ENCODE peak calls at places on chromosome 16, in six cellular contexts. One of them, this sample, is unnamed.

GRCh38 chr16:89175280-89176146 is 4.0 kb downstream of the CDH15 start:
- DNase-seq in AML-193: no peak
- DNase-seq in lung: no peak
- DNase-seq in H7: no peak
- DNase-seq in heart left ventricle: no peak
- DNase-seq in stimulated activated CD4-positive, alpha-beta T cell treated with anti-CD3 and anti-CD28 coated beads, Interleukin-1b, Interleukin-23, amount 100 ng/mL, for 1 hour: no peak
- DNase-seq in this sample: no peak

GRCh38 chr16:83954577-83955016 is 1.6 kb downstream of the OSGIN1 start:
- DNase-seq in AML-193: no peak
- DNase-seq in lung: peak; percentile 79
- DNase-seq in H7: peak; percentile 61
- DNase-seq in heart left ventricle: peak; percentile 66
- DNase-seq in stimulated activated CD4-positive, alpha-beta T cell treated with anti-CD3 and anti-CD28 coated beads, Interleukin-1b, Interleukin-23, amount 100 ng/mL, for 1 hour: no peak
- DNase-seq in this sample: peak; percentile 62

GRCh38 chr16:10971560-10971961 is 27.2 kb downstream of the CLEC16A start:
- DNase-seq in AML-193: peak; percentile 48
- DNase-seq in lung: peak; percentile 43
- DNase-seq in H7: peak; percentile 77
- DNase-seq in heart left ventricle: peak; percentile 41
- DNase-seq in stimulated activated CD4-positive, alpha-beta T cell treated with anti-CD3 and anti-CD28 coated beads, Interleukin-1b, Interleukin-23, amount 100 ng/mL, for 1 hour: no peak
- DNase-seq in this sample: no peak

GRCh38 chr16:76114681-76115080 is 162.5 kb upstream of the CNTNAP4 start:
- DNase-seq in AML-193: peak; percentile 60
- DNase-seq in lung: no peak
- DNase-seq in H7: no peak
- DNase-seq in heart left ventricle: no peak
- DNase-seq in stimulated activated CD4-positive, alpha-beta T cell treated with anti-CD3 and anti-CD28 coated beads, Interleukin-1b, Interleukin-23, amount 100 ng/mL, for 1 hour: no peak
- DNase-seq in this sample: no peak

GRCh38 chr16:47049901-47050583 is 76.6 kb upstream of the DNAJA2 start:
- DNase-seq in AML-193: no peak
- DNase-seq in lung: no peak
- DNase-seq in H7: peak; percentile 55
- DNase-seq in heart left ventricle: no peak
- DNase-seq in stimulated activated CD4-positive, alpha-beta T cell treated with anti-CD3 and anti-CD28 coated beads, Interleukin-1b, Interleukin-23, amount 100 ng/mL, for 1 hour: no peak
- DNase-seq in this sample: no peak

GRCh38 chr16:15739940-15740339 is 89.9 kb downstream of the NDE1 start:
- DNase-seq in AML-193: no peak
- DNase-seq in lung: no peak
- DNase-seq in H7: no peak
- DNase-seq in heart left ventricle: no peak
- DNase-seq in stimulated activated CD4-positive, alpha-beta T cell treated with anti-CD3 and anti-CD28 coated beads, Interleukin-1b, Interleukin-23, amount 100 ng/mL, for 1 hour: no peak
- DNase-seq in this sample: no peak

GRCh38 chr16:1784977-1785845 is 2.5 kb downstream of the NUBP2 start:
- DNase-seq in AML-193: no peak
- DNase-seq in lung: no peak
- DNase-seq in H7: peak; percentile 34
- DNase-seq in heart left ventricle: peak; percentile 27
- DNase-seq in stimulated activated CD4-positive, alpha-beta T cell treated with anti-CD3 and anti-CD28 coated beads, Interleukin-1b, Interleukin-23, amount 100 ng/mL, for 1 hour: no peak
- DNase-seq in this sample: peak; percentile 25

GRCh38 chr16:85321856-85322271 is 209.6 kb upstream of the CIBAR2 start:
- DNase-seq in AML-193: no peak
- DNase-seq in lung: peak; percentile 80
- DNase-seq in H7: no peak
- DNase-seq in heart left ventricle: peak; percentile 97
- DNase-seq in stimulated activated CD4-positive, alpha-beta T cell treated with anti-CD3 and anti-CD28 coated beads, Interleukin-1b, Interleukin-23, amount 100 ng/mL, for 1 hour: no peak
- DNase-seq in this sample: peak; percentile 83

GRCh38 chr16:57307365-57307764 is 22.9 kb upstream of the PLLP start:
- DNase-seq in AML-193: no peak
- DNase-seq in lung: no peak
- DNase-seq in H7: no peak
- DNase-seq in heart left ventricle: no peak
- DNase-seq in stimulated activated CD4-positive, alpha-beta T cell treated with anti-CD3 and anti-CD28 coated beads, Interleukin-1b, Interleukin-23, amount 100 ng/mL, for 1 hour: no peak
- DNase-seq in this sample: no peak

GRCh38 chr16:88561485-88562369 is 8.5 kb upstream of the ZC3H18 start:
- DNase-seq in AML-193: peak; percentile 17
- DNase-seq in lung: peak; percentile 60
- DNase-seq in H7: peak; percentile 94
- DNase-seq in heart left ventricle: peak; percentile 44
- DNase-seq in stimulated activated CD4-positive, alpha-beta T cell treated with anti-CD3 and anti-CD28 coated beads, Interleukin-1b, Interleukin-23, amount 100 ng/mL, for 1 hour: peak; percentile 18
- DNase-seq in this sample: peak; percentile 48

GRCh38 chr16:26985100-26986065 is 81.3 kb upstream of the C16orf82 start:
- DNase-seq in AML-193: no peak
- DNase-seq in lung: no peak
- DNase-seq in H7: peak; percentile 27
- DNase-seq in heart left ventricle: no peak
- DNase-seq in stimulated activated CD4-positive, alpha-beta T cell treated with anti-CD3 and anti-CD28 coated beads, Interleukin-1b, Interleukin-23, amount 100 ng/mL, for 1 hour: no peak
- DNase-seq in this sample: no peak

GRCh38 chr16:6735631-6736030 is 597.0 kb upstream of the RBFOX1 start:
- DNase-seq in AML-193: no peak
- DNase-seq in lung: no peak
- DNase-seq in H7: no peak
- DNase-seq in heart left ventricle: no peak
- DNase-seq in stimulated activated CD4-positive, alpha-beta T cell treated with anti-CD3 and anti-CD28 coated beads, Interleukin-1b, Interleukin-23, amount 100 ng/mL, for 1 hour: no peak
- DNase-seq in this sample: no peak

GRCh38 chr16:69924777-69925191 is 26.4 kb upstream of the CLEC18A start:
- DNase-seq in AML-193: no peak
- DNase-seq in lung: no peak
- DNase-seq in H7: peak; percentile 73
- DNase-seq in heart left ventricle: peak; percentile 80
- DNase-seq in stimulated activated CD4-positive, alpha-beta T cell treated with anti-CD3 and anti-CD28 coated beads, Interleukin-1b, Interleukin-23, amount 100 ng/mL, for 1 hour: no peak
- DNase-seq in this sample: no peak

GRCh38 chr16:22675745-22676540 is 138.0 kb upstream of the HS3ST2 start:
- DNase-seq in AML-193: no peak
- DNase-seq in lung: no peak
- DNase-seq in H7: no peak
- DNase-seq in heart left ventricle: no peak
- DNase-seq in stimulated activated CD4-positive, alpha-beta T cell treated with anti-CD3 and anti-CD28 coated beads, Interleukin-1b, Interleukin-23, amount 100 ng/mL, for 1 hour: no peak
- DNase-seq in this sample: no peak

GRCh38 chr16:78140818-78141466 is 41.5 kb downstream of the WWOX start:
- DNase-seq in AML-193: no peak
- DNase-seq in lung: no peak
- DNase-seq in H7: no peak
- DNase-seq in heart left ventricle: no peak
- DNase-seq in stimulated activated CD4-positive, alpha-beta T cell treated with anti-CD3 and anti-CD28 coated beads, Interleukin-1b, Interleukin-23, amount 100 ng/mL, for 1 hour: no peak
- DNase-seq in this sample: no peak

GRCh38 chr16:57371494-57372371 is 557 bp upstream of the CX3CL1 start:
- DNase-seq in AML-193: no peak
- DNase-seq in lung: no peak
- DNase-seq in H7: peak; percentile 28
- DNase-seq in heart left ventricle: no peak
- DNase-seq in stimulated activated CD4-positive, alpha-beta T cell treated with anti-CD3 and anti-CD28 coated beads, Interleukin-1b, Interleukin-23, amount 100 ng/mL, for 1 hour: no peak
- DNase-seq in this sample: no peak

GRCh38 chr16:67882374-67883145 is 2.1 kb upstream of the NRN1L start:
- DNase-seq in AML-193: no peak
- DNase-seq in lung: no peak
- DNase-seq in H7: peak; percentile 30
- DNase-seq in heart left ventricle: peak; percentile 88
- DNase-seq in stimulated activated CD4-positive, alpha-beta T cell treated with anti-CD3 and anti-CD28 coated beads, Interleukin-1b, Interleukin-23, amount 100 ng/mL, for 1 hour: no peak
- DNase-seq in this sample: no peak

GRCh38 chr16:88706288-88706964 is at the start of the genes CTU2 and RNF166:
- DNase-seq in AML-193: peak; percentile 74
- DNase-seq in lung: peak; percentile 87
- DNase-seq in H7: peak; percentile 100
- DNase-seq in heart left ventricle: peak; percentile 95
- DNase-seq in stimulated activated CD4-positive, alpha-beta T cell treated with anti-CD3 and anti-CD28 coated beads, Interleukin-1b, Interleukin-23, amount 100 ng/mL, for 1 hour: peak; percentile 90
- DNase-seq in this sample: peak; percentile 94

GRCh38 chr16:49580751-49581303 is 207.2 kb downstream of the C16orf78 start:
- DNase-seq in AML-193: no peak
- DNase-seq in lung: no peak
- DNase-seq in H7: no peak
- DNase-seq in heart left ventricle: no peak
- DNase-seq in stimulated activated CD4-positive, alpha-beta T cell treated with anti-CD3 and anti-CD28 coated beads, Interleukin-1b, Interleukin-23, amount 100 ng/mL, for 1 hour: no peak
- DNase-seq in this sample: no peak

GRCh38 chr16:66382966-66383299 is 16.4 kb downstream of the CDH5 start:
- DNase-seq in AML-193: no peak
- DNase-seq in lung: no peak
- DNase-seq in H7: peak; percentile 47
- DNase-seq in heart left ventricle: no peak
- DNase-seq in stimulated activated CD4-positive, alpha-beta T cell treated with anti-CD3 and anti-CD28 coated beads, Interleukin-1b, Interleukin-23, amount 100 ng/mL, for 1 hour: no peak
- DNase-seq in this sample: no peak

GRCh38 chr16:67186550-67186950 is 2.8 kb upstream of the MATCAP1 start:
- DNase-seq in AML-193: no peak
- DNase-seq in lung: no peak
- DNase-seq in H7: peak; percentile 59
- DNase-seq in heart left ventricle: no peak
- DNase-seq in stimulated activated CD4-positive, alpha-beta T cell treated with anti-CD3 and anti-CD28 coated beads, Interleukin-1b, Interleukin-23, amount 100 ng/mL, for 1 hour: no peak
- DNase-seq in this sample: no peak

GRCh38 chr16:54361813-54362212 is 75.2 kb upstream of the IRX3 start:
- DNase-seq in AML-193: no peak
- DNase-seq in lung: no peak
- DNase-seq in H7: peak; percentile 56
- DNase-seq in heart left ventricle: no peak
- DNase-seq in stimulated activated CD4-positive, alpha-beta T cell treated with anti-CD3 and anti-CD28 coated beads, Interleukin-1b, Interleukin-23, amount 100 ng/mL, for 1 hour: no peak
- DNase-seq in this sample: no peak

GRCh38 chr16:86202760-86203426 is 303.9 kb downstream of the IRF8 start:
- DNase-seq in AML-193: no peak
- DNase-seq in lung: no peak
- DNase-seq in H7: no peak
- DNase-seq in heart left ventricle: no peak
- DNase-seq in stimulated activated CD4-positive, alpha-beta T cell treated with anti-CD3 and anti-CD28 coated beads, Interleukin-1b, Interleukin-23, amount 100 ng/mL, for 1 hour: no peak
- DNase-seq in this sample: no peak